ENCODE peak calls at places on chromosomes 2 and 18, in nine cellular contexts. M, D, B, U, E, Q, V, R and S are unnamed samples.

GRCh38 chr2:217979151-217979811 is 23.5 kb downstream of the TNS1 start:
- DNase-seq in M (peak; percentile 73), D (no peak), B (no peak), U (no peak), E (peak; percentile 43), Q (no peak), V (no peak), R (peak; percentile 69), S (no peak)

GRCh38 chr2:197828464-197829135 is 24.2 kb downstream of the PLCL1 start:
- DNase-seq in M (peak; percentile 32), D (no peak), B (no peak), U (no peak), E (peak; percentile 11), Q (no peak), V (no peak), R (no peak), S (no peak)

GRCh38 chr2:42055573-42056514 is 8.0 kb downstream of the PKDCC start:
- DNase-seq in M (no peak), D (no peak), B (no peak), U (peak; percentile 84), E (no peak), Q (no peak), V (no peak), R (peak; percentile 89), S (no peak)

GRCh38 chr2:126889071-126889470 is 9.6 kb upstream of the TEX51 start:
- DNase-seq in M (no peak), D (no peak), B (no peak), U (no peak), E (no peak), Q (no peak), V (no peak), R (no peak), S (no peak)

GRCh38 chr18:22346968-22347611 is 70.6 kb downstream of the CTAGE1 start:
- DNase-seq in M (peak; percentile 38), D (no peak), B (peak; percentile 55), U (peak; percentile 83), E (peak; percentile 36), Q (no peak), V (peak; percentile 67), R (peak; percentile 71), S (peak; percentile 72)

GRCh38 chr18:21109936-21110666 is 1.5 kb downstream of the ROCK1 start:
- DNase-seq in M (no peak), D (no peak), B (no peak), U (no peak), E (peak; percentile 25), Q (no peak), V (peak; percentile 36), R (no peak), S (no peak)

GRCh38 chr2:27831279-27832050 is 58.7 kb downstream of the RBKS start:
- DNase-seq in M (peak; percentile 20), D (no peak), B (no peak), U (no peak), E (peak; percentile 7), Q (no peak), V (no peak), R (no peak), S (peak; percentile 72)

GRCh38 chr18:34592961-34593382 is 117.1 kb upstream of the DTNA start:
- DNase-seq in M (peak; percentile 74), D (peak; percentile 61), B (no peak), U (peak; percentile 9), E (peak; percentile 5), Q (no peak), V (peak; percentile 27), R (peak; percentile 74), S (peak; percentile 81)

GRCh38 chr2:234957533-234958135 is 5.8 kb downstream of the SH3BP4 start:
- DNase-seq in M (peak; percentile 88), D (no peak), B (no peak), U (no peak), E (peak; percentile 82), Q (no peak), V (peak; percentile 85), R (no peak), S (peak; percentile 65)

GRCh38 chr2:36469267-36469561 is 113.6 kb downstream of the CRIM1 start:
- DNase-seq in M (no peak), D (no peak), B (no peak), U (no peak), E (no peak), Q (no peak), V (no peak), R (no peak), S (no peak)